ENCODE peak calls at places on chromosome 15, in eight cellular contexts. F is H1, I is ovary, H is Caco-2, O is lower lobe of right lung, Z is mammary epithelial cell, W is colonic mucosa, E is body of pancreas. D is an unnamed sample. For H3K36me3 and H3K4me1, the result is how much of the 10 kb centered on the place peaks cover.

GRCh38 chr15:100760357-100760903 is 119.2 kb upstream of the ALDH1A3 start:
- DNase-seq in F (no peak), I (no peak), H (no peak), O (no peak), Z (no peak), W (no peak), E (no peak), D (no peak)

GRCh38 chr15:57259511-57260143 is 116.7 kb upstream of the CGNL1 start:
- DNase-seq in F (peak), I (no peak), H (no peak), O (no peak), Z (no peak), W (peak), E (no peak), D (peak)

GRCh38 chr15:77001966-77002365 is 7.0 kb downstream of the PSTPIP1 start:
- DNase-seq in F (no peak), I (no peak), H (no peak), O (peak), Z (no peak), W (no peak), E (no peak), D (no peak)

GRCh38 chr15:91710072-91710471 is 143.4 kb upstream of the SLCO3A1 start:
- DNase-seq in F (no peak), I (no peak), H (no peak), O (no peak), Z (peak), W (no peak), E (no peak), D (no peak)

GRCh38 chr15:57667171-57667924 is 39.2 kb upstream of the POLR2M start:
- DNase-seq in F (no peak), I (no peak), H (peak), O (no peak), Z (peak), W (peak), E (peak), D (no peak)

GRCh38 chr15:43799209-43799944 is 643 bp downstream of the SERINC4 start:
- DNase-seq in F (no peak), I (no peak), H (peak), O (no peak), Z (no peak), W (peak), E (peak), D (no peak)

GRCh38 chr15:71278989-71279756 is 163.9 kb downstream of the THSD4 start:
- DNase-seq in F (no peak), I (no peak), H (peak), O (peak), Z (peak), W (peak), E (peak), D (no peak)

GRCh38 chr15:22780267-22780666 is 6.2 kb upstream of the NIPA1 start:
- DNase-seq in F (no peak), I (no peak), H (no peak), O (no peak), Z (peak), W (no peak), E (no peak), D (no peak)

GRCh38 chr15:99213187-99213811 is 36.1 kb downstream of the TTC23 start:
- DNase-seq in F (peak), I (peak), H (peak), O (peak), Z (peak), W (peak), E (peak), D (peak)

GRCh38 chr15:62020576-62021160 is 39.6 kb downstream of the VPS13C start:
- DNase-seq in F (no peak), I (no peak), H (no peak), O (no peak), Z (peak), W (no peak), E (no peak), D (no peak)

GRCh38 chr15:25883860-25884259 is 20.7 kb upstream of the ATP10A start:
- DNase-seq in F (no peak), I (no peak), H (peak), O (no peak), Z (no peak), W (no peak), E (no peak), D (no peak)

GRCh38 chr15:37764733-37765191 is 169.7 kb upstream of the TMCO5A start:
- DNase-seq in F (no peak), I (no peak), H (peak), O (no peak), Z (peak), W (peak), E (peak), D (peak)

GRCh38 chr15:85379403-85380131 is 836 bp upstream of the AKAP13 start:
- DNase-seq in F (no peak), I (no peak), H (peak), O (no peak), Z (peak), W (peak), E (peak), D (no peak)

GRCh38 chr15:69723404-69724097 is 270.9 kb downstream of the RPLP1 start:
- DNase-seq in F (no peak), I (no peak), H (no peak), O (no peak), Z (no peak), W (no peak), E (no peak), D (no peak)

GRCh38 chr15:70475921-70476320 is 287.4 kb downstream of the UACA start:
- DNase-seq in F (no peak), I (no peak), H (no peak), O (no peak), Z (no peak), W (no peak), E (no peak), D (no peak)

GRCh38 chr15:94168250-94168649 is 63.1 kb upstream of the MCTP2 start:
- DNase-seq in F (no peak), I (no peak), H (peak), O (no peak), Z (no peak), W (no peak), E (no peak), D (no peak)

GRCh38 chr15:56940388-56940787 is 21.9 kb downstream of the TCF12 start:
- DNase-seq in F (no peak), I (no peak), H (no peak), O (no peak), Z (no peak), W (no peak), E (no peak), D (no peak)

GRCh38 chr15:70765504-70766281 is 2.3 kb upstream of the UACA start:
- DNase-seq in F (no peak), I (no peak), H (no peak), O (no peak), Z (no peak), W (no peak), E (no peak), D (no peak)

GRCh38 chr15:34812369-34812768 is 17.0 kb upstream of the ACTC1 start:
- DNase-seq in F (no peak), I (no peak), H (no peak), O (no peak), Z (peak), W (no peak), E (no peak), D (no peak)

GRCh38 chr15:70094690-70095311 is 2.9 kb downstream of the TLE3 start:
- DNase-seq in F (no peak), I (no peak), H (no peak), O (no peak), Z (no peak), W (peak), E (no peak), D (no peak)

GRCh38 chr15:101491739-101492640 is 2.5 kb upstream of the PCSK6 start:
- DNase-seq in F (no peak), I (no peak), H (no peak), O (no peak), Z (no peak), W (no peak), E (no peak), D (no peak)

GRCh38 chr15:60218256-60218655 is 179.5 kb downstream of the ANXA2 start:
- DNase-seq in F (no peak), I (no peak), H (no peak), O (no peak), Z (peak), W (no peak), E (no peak), D (no peak)

GRCh38 chr15:28003302-28004037 is 95.6 kb downstream of the OCA2 start:
- DNase-seq in F (no peak), I (no peak), H (no peak), O (no peak), Z (no peak), W (peak), E (no peak), D (no peak)

GRCh38 chr15:98009169-98009568 is 48.7 kb downstream of the ARRDC4 start:
- DNase-seq in F (no peak), I (no peak), H (no peak), O (no peak), Z (peak), W (no peak), E (no peak), D (no peak)

GRCh38 chr15:65377976-65378366 is at the start of gene IGDCC3:
- DNase-seq in F (no peak), I (no peak), H (peak), O (no peak), Z (no peak), W (no peak), E (peak), D (no peak)

GRCh38 chr15:57827021-57827420 is 120.5 kb downstream of the POLR2M start:
- DNase-seq in F (no peak), I (no peak), H (no peak), O (no peak), Z (no peak), W (no peak), E (no peak), D (no peak)

GRCh38 chr15:42723068-42723467 is 13.9 kb downstream of the CDAN1 start:
- DNase-seq in F (no peak), I (no peak), H (no peak), O (no peak), Z (no peak), W (no peak), E (no peak), D (no peak)

GRCh38 chr15:101570238-101570637 is 80.7 kb upstream of the PCSK6 start:
- DNase-seq in F (no peak), I (no peak), H (no peak), O (no peak), Z (peak), W (no peak), E (no peak), D (no peak)

GRCh38 chr15:80404719-80405553 is 754 bp downstream of the ARNT2 start:
- DNase-seq in F (no peak), I (peak), H (no peak), O (no peak), Z (no peak), W (peak), E (peak), D (no peak)

GRCh38 chr15:32107477-32108080 is 77.3 kb downstream of the CHRNA7 start:
- DNase-seq in F (no peak), I (no peak), H (no peak), O (no peak), Z (no peak), W (no peak), E (no peak), D (no peak)

GRCh38 chr15:89423981-89424380 is 72.4 kb downstream of the RHCG start:
- DNase-seq in F (no peak), I (no peak), H (no peak), O (no peak), Z (no peak), W (no peak), E (no peak), D (no peak)

GRCh38 chr15:89419370-89419984 is 76.9 kb downstream of the RHCG start:
- DNase-seq in F (no peak), I (peak), H (peak), O (no peak), Z (peak), W (peak), E (peak), D (no peak)

GRCh38 chr15:89417206-89417725 is 79.1 kb downstream of the RHCG start:
- DNase-seq in F (no peak), I (no peak), H (no peak), O (no peak), Z (no peak), W (no peak), E (no peak), D (no peak)

GRCh38 chr15:89416339-89417183 is 79.8 kb downstream of the RHCG start:
- DNase-seq in F (peak), I (peak), H (peak), O (peak), Z (peak), W (peak), E (peak), D (peak)

GRCh38 chr15:89421219-89421618 is 75.2 kb downstream of the RHCG start:
- DNase-seq in F (no peak), I (no peak), H (no peak), O (no peak), Z (no peak), W (no peak), E (no peak), D (no peak)
- H3K36me3 ChIP-seq in F (under half), I (under half), H (under half), O (under half), Z (under half), W (under half), E (under half), D (under half)

GRCh38 chr15:78880242-78880533 is 7.5 kb downstream of the MORF4L1 start:
- DNase-seq in F (no peak), I (no peak), H (no peak), O (no peak), Z (peak), W (no peak), E (no peak), D (no peak)
- H3K4me1 ChIP-seq in F (under half), I (under half), H (under half), O (half or more), Z (under half), W (under half), E (half or more), D (under half)

GRCh38 chr15:68366314-68366713 is 65.6 kb downstream of the ITGA11 start:
- DNase-seq in F (no peak), I (no peak), H (no peak), O (no peak), Z (no peak), W (no peak), E (no peak), D (no peak)
- H3K36me3 ChIP-seq in F (under half), I (under half), H (under half), O (under half), Z (under half), W (under half), E (under half), D (under half)

DNA sequence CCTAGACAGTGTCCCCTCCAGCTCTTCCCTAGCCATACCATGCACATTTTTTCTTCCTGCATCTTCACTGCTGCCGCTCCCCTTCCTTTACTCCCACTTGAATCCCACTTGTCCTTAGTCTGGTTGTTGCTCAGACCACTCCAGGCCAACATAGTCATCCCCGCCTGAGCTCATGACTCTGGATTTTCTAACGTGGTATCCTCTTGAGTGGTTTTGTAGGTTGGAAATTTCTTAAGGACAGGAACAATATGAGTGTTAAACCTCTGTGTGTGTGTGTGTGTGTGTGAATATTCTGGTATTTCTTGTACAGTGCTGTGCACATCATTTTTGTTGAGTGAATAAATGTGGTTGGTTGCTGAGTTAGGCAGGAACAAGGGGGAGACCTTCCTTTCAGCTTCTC is 3.1 kb downstream of the BAHD1 start:
- DNase-seq in F (no peak), I (no peak), H (no peak), O (no peak), Z (no peak), W (no peak), E (no peak), D (no peak)
- H3K4me1 ChIP-seq in F (under half), I (under half), H (under half), O (half or more), Z (under half), W (under half), E (under half), D (under half)

DNA sequence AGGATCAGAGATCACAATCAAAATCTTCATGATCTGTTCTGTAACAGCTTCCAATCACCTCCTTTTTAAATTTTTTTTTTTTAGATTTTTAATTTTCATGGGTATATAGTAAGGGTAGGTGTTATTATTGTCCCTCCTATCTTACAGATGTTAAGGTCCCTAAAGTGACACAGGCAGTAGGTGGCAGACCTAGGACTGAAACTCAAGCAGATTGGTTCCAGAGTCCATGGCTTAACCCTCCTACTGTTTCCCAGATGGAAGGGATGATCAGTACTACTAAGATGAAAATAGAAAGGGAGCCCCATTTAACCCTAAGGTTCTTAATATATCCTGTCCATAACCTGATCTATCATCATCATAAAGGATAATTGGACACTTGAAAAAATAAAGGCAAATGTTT is 57.1 kb downstream of the CHAC1 start:
- DNase-seq in F (no peak), I (no peak), H (no peak), O (no peak), Z (no peak), W (no peak), E (no peak), D (no peak)
- H3K36me3 ChIP-seq in F (under half), I (under half), H (under half), O (under half), Z (under half), W (under half), E (under half), D (under half)

DNA sequence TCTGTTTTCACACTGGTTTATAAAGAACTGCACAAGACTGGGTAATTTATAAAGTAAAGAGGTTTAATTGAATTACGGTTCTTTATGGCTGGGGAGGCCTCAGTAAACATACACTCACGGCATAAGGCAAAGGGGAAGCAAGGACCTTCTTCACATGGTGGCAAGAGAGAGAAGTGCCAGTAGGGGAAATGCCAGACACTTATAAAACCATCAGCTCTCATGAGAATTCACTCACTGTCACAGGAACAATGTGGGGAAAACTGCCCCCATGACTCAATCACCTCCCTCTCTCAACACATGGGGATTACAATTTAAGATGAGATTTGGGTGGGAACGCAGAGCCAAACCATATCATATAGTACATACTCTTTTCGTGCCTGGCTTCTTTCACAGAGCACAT is 42.4 kb downstream of the MAP2K1 start:
- DNase-seq in F (no peak), I (no peak), H (no peak), O (no peak), Z (no peak), W (no peak), E (no peak), D (no peak)
- H3K4me1 ChIP-seq in F (under half), I (under half), H (under half), O (under half), Z (under half), W (under half), E (under half), D (under half)

GRCh38 chr15:74584779-74585178 is 30.9 kb upstream of the CLK3 start:
- DNase-seq in F (no peak), I (no peak), H (no peak), O (no peak), Z (no peak), W (no peak), E (no peak), D (no peak)

GRCh38 chr15:74585857-74586256 is 29.8 kb upstream of the CLK3 start:
- DNase-seq in F (no peak), I (no peak), H (no peak), O (no peak), Z (no peak), W (no peak), E (no peak), D (no peak)

GRCh38 chr15:74584204-74584603 is 31.4 kb upstream of the CLK3 start:
- DNase-seq in F (no peak), I (no peak), H (no peak), O (no peak), Z (no peak), W (no peak), E (no peak), D (no peak)

GRCh38 chr15:74589826-74590225 is 25.8 kb upstream of the CLK3 start:
- DNase-seq in F (no peak), I (no peak), H (no peak), O (no peak), Z (no peak), W (no peak), E (no peak), D (no peak)

GRCh38 chr15:74587924-74588323 is 27.7 kb upstream of the CLK3 start:
- DNase-seq in F (no peak), I (no peak), H (no peak), O (no peak), Z (no peak), W (no peak), E (no peak), D (no peak)
- H3K36me3 ChIP-seq in F (under half), I (under half), H (under half), O (half or more), Z (under half), W (under half), E (under half), D (under half)

DNA sequence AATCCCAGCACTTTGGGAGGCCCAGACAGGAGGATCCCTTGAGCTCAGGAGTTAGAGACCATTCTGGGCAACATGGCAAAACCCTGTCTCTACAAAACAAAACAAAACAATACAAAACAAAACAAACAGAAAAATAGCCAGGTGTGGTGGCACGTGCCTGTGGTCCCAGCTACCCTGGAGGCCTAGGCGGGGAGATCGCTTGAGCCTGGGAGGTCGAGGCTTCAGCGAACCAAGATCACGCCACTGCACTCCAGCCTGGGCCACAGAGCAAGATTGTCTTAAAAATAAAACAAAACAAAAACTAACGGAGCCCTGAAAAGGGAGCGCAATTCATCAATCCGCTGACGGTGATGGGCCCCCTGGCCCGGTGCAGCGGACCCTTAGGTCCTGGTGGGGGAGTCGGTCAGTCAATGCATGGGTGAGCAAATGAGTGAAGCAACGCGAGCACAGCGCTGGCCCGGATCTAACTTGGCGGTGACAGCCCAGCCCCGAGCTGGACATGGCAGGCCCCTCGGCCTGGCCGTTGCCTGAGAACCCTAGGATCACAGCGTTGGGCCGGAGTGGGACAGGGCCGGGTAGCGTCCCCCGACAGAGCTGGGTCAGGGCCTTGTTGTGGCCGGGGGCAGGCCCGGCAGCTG is 52.4 kb upstream of the BLM start:
- DNase-seq in F (no peak), I (peak), H (peak), O (peak), Z (no peak), W (peak), E (peak), D (no peak)
- H3K4me1 ChIP-seq in F (under half), I (under half), H (under half), O (under half), Z (under half), W (under half), E (under half), D (under half)

GRCh38 chr15:63583027-63583426 is 14.2 kb upstream of the FBXL22 start:
- DNase-seq in F (no peak), I (no peak), H (no peak), O (no peak), Z (peak), W (no peak), E (no peak), D (no peak)

GRCh38 chr15:63582179-63582578 is 15.0 kb upstream of the FBXL22 start:
- DNase-seq in F (no peak), I (no peak), H (no peak), O (no peak), Z (no peak), W (no peak), E (no peak), D (no peak)

GRCh38 chr15:63588826-63589225 is 8.4 kb upstream of the FBXL22 start:
- DNase-seq in F (no peak), I (no peak), H (no peak), O (no peak), Z (no peak), W (no peak), E (no peak), D (no peak)

GRCh38 chr15:63587527-63587926 is 9.7 kb upstream of the FBXL22 start:
- DNase-seq in F (no peak), I (no peak), H (no peak), O (no peak), Z (no peak), W (no peak), E (no peak), D (no peak)

GRCh38 chr15:63586790-63587189 is 10.4 kb upstream of the FBXL22 start:
- DNase-seq in F (no peak), I (no peak), H (no peak), O (no peak), Z (no peak), W (no peak), E (no peak), D (no peak)
- H3K36me3 ChIP-seq in F (under half), I (under half), H (under half), O (half or more), Z (under half), W (under half), E (under half), D (under half)

D was measured in iPS DF 6.9.